ENCODE peak calls at places on chromosomes 13 and 19, in nine cellular contexts. M is stimulated activated CD4-positive, alpha-beta T cell treated with anti-CD3 and anti-CD28 coated beads, Interleukin-4, amount 100 ng/mL, for 48 hours; J is mesenteric fat pad; N is stimulated activated CD8-positive, alpha-beta memory T cell treated with anti-CD3 and anti-CD28 coated beads, Interleukin-4, amount 100 ng/mL, for 24 hours; B is activated CD8-positive, alpha-beta memory T cell treated with anti-CD3 and anti-CD28 coated beads for 1 hour; U is body of pancreas; T is AG20443; R is keratinocyte; H is PC-9. Z is an unnamed sample.

GRCh38 chr19:29121684-29122083 is 91.3 kb downstream of the UQCRFS1 start:
- DNase-seq in M (no peak), J (peak; percentile 55), N (no peak), B (no peak), U (peak; percentile 12), T (peak; percentile 78), R (no peak), H (no peak), Z (no peak)

GRCh38 chr13:48155850-48156249 is 60.9 kb upstream of the MED4 start:
- DNase-seq in M (no peak), J (no peak), N (no peak), B (no peak), U (no peak), T (peak; percentile 33), R (peak; percentile 96), H (peak; percentile 71), Z (no peak)

GRCh38 chr13:69264362-69265334 is 843.0 kb upstream of the ATXN8OS start:
- DNase-seq in M (no peak), J (no peak), N (no peak), B (no peak), U (no peak), T (no peak), R (no peak), H (no peak), Z (no peak)

GRCh38 chr19:35518313-35518712 is 4.9 kb upstream of the DMKN start:
- DNase-seq in M (no peak), J (no peak), N (no peak), B (no peak), U (no peak), T (peak; percentile 90), R (no peak), H (peak; percentile 57), Z (no peak)

GRCh38 chr19:39917561-39918182 is 16.8 kb downstream of the FCGBP start:
- DNase-seq in M (no peak), J (no peak), N (no peak), B (no peak), U (no peak), T (no peak), R (no peak), H (no peak), Z (no peak)

GRCh38 chr13:64505511-64505910 is 2724.6 kb downstream of the PCDH9 start:
- DNase-seq in M (no peak), J (no peak), N (no peak), B (no peak), U (no peak), T (peak; percentile 8), R (no peak), H (no peak), Z (no peak)

GRCh38 chr19:55253842-55254624 is 4.8 kb downstream of the PPP6R1 start:
- DNase-seq in M (no peak), J (no peak), N (no peak), B (peak; percentile 36), U (no peak), T (no peak), R (no peak), H (no peak), Z (no peak)

GRCh38 chr19:49064768-49065611 is at the start of gene NTF4:
- DNase-seq in M (no peak), J (no peak), N (no peak), B (no peak), U (peak; percentile 52), T (peak; percentile 59), R (no peak), H (no peak), Z (no peak)

GRCh38 chr13:79346300-79346914 is 59.6 kb downstream of the RBM26 start:
- DNase-seq in M (no peak), J (no peak), N (no peak), B (no peak), U (no peak), T (no peak), R (no peak), H (no peak), Z (no peak)

GRCh38 chr19:43774103-43774939 is 6.5 kb downstream of the KCNN4 start:
- DNase-seq in M (no peak), J (no peak), N (no peak), B (no peak), U (peak; percentile 73), T (peak; percentile 82), R (no peak), H (no peak), Z (no peak)

GRCh38 chr13:32595306-32595705 is 9.1 kb downstream of the PDS5B start:
- DNase-seq in M (no peak), J (no peak), N (no peak), B (no peak), U (no peak), T (no peak), R (no peak), H (no peak), Z (no peak)

GRCh38 chr13:108342369-108343289 is 73.1 kb downstream of the TNFSF13B start:
- DNase-seq in M (no peak), J (no peak), N (no peak), B (no peak), U (no peak), T (peak; percentile 42), R (no peak), H (no peak), Z (no peak)

GRCh38 chr13:75963318-75963717 is 327.2 kb downstream of the LMO7 start:
- DNase-seq in M (no peak), J (no peak), N (no peak), B (no peak), U (no peak), T (no peak), R (no peak), H (no peak), Z (no peak)

GRCh38 chr13:44068737-44069136 is 189.0 kb downstream of the LACC1 start:
- DNase-seq in M (no peak), J (no peak), N (no peak), B (no peak), U (no peak), T (peak; percentile 11), R (no peak), H (peak; percentile 79), Z (no peak)

GRCh38 chr19:18385675-18386542 is at the start of gene GDF15:
- DNase-seq in M (no peak), J (peak; percentile 91), N (no peak), B (no peak), U (peak; percentile 95), T (peak; percentile 90), R (no peak), H (peak; percentile 85), Z (no peak)

GRCh38 chr13:92716749-92717148 is 509.9 kb upstream of the GPC6 start:
- DNase-seq in M (no peak), J (no peak), N (no peak), B (no peak), U (no peak), T (peak; percentile 32), R (no peak), H (no peak), Z (no peak)

GRCh38 chr19:11404588-11405258 is 14.4 kb downstream of the RGL3 start:
- DNase-seq in M (no peak), J (no peak), N (no peak), B (no peak), U (no peak), T (no peak), R (no peak), H (no peak), Z (no peak)

GRCh38 chr19:10112895-10113591 is 1.6 kb downstream of the P2RY11 start:
- DNase-seq in M (peak; percentile 68), J (no peak), N (peak; percentile 64), B (no peak), U (peak; percentile 71), T (peak; percentile 49), R (no peak), H (no peak), Z (no peak)

GRCh38 chr13:80753951-80754350 is 413.0 kb upstream of the SPRY2 start:
- DNase-seq in M (no peak), J (no peak), N (no peak), B (no peak), U (no peak), T (no peak), R (no peak), H (no peak), Z (peak; percentile 22)

GRCh38 chr13:85497652-85498051 is 301.6 kb downstream of the SLITRK6 start:
- DNase-seq in M (no peak), J (no peak), N (no peak), B (no peak), U (no peak), T (peak; percentile 72), R (peak; percentile 52), H (peak; percentile 43), Z (no peak)

GRCh38 chr13:31236211-31236786 is 36.5 kb downstream of the B3GLCT start:
- DNase-seq in M (no peak), J (no peak), N (no peak), B (no peak), U (no peak), T (peak; percentile 60), R (no peak), H (no peak), Z (no peak)

GRCh38 chr19:1907563-1908363 is 2.6 kb downstream of the ADAT3 start:
- DNase-seq in M (no peak), J (no peak), N (no peak), B (no peak), U (peak; percentile 75), T (no peak), R (no peak), H (peak; percentile 59), Z (no peak)

GRCh38 chr13:106905380-106906259 is 337.7 kb upstream of the ARGLU1 start:
- DNase-seq in M (no peak), J (no peak), N (no peak), B (no peak), U (no peak), T (no peak), R (no peak), H (no peak), Z (no peak)

GRCh38 chr13:75326173-75327131 is 155.5 kb downstream of the TBC1D4 start:
- DNase-seq in M (peak; percentile 47), J (no peak), N (peak; percentile 26), B (peak; percentile 13), U (no peak), T (peak; percentile 26), R (no peak), H (no peak), Z (no peak)

GRCh38 chr19:45254044-45254531 is 3.0 kb downstream of the MARK4 start:
- DNase-seq in M (no peak), J (no peak), N (no peak), B (no peak), U (no peak), T (no peak), R (no peak), H (no peak), Z (no peak)

GRCh38 chr19:44850641-44851109 is 4.6 kb downstream of the NECTIN2 start:
- DNase-seq in M (no peak), J (no peak), N (no peak), B (no peak), U (peak; percentile 72), T (no peak), R (no peak), H (no peak), Z (no peak)

GRCh38 chr19:6654347-6655310 is 15.3 kb downstream of the TNFSF14 start:
- DNase-seq in M (peak; percentile 56), J (no peak), N (peak; percentile 50), B (no peak), U (no peak), T (no peak), R (no peak), H (no peak), Z (no peak)